ENCODE peak calls at places on chromosomes 7 and 10, in six cellular contexts. I is HepG2, H is GM12878, A is A549, X is upper lobe of left lung, K is K562. U is an unnamed sample.

GRCh38 chr7:91287685-91288084 is 23.5 kb downstream of the FZD1 start:
- ATAC-seq in K (peak; percentile 77), A (no peak), X (peak; percentile 51), I (no peak), H (no peak), U (no peak)

GRCh38 chr7:55365680-55366460 is 733 bp downstream of the LANCL2 start:
- ATAC-seq in X (peak; percentile 99), I (peak; percentile 94), A (peak; percentile 94), K (peak; percentile 94), H (peak; percentile 90), U (peak; percentile 97)

GRCh38 chr7:80517177-80517804 is 5.4 kb upstream of the GNAT3 start:
- ATAC-seq in A (no peak), K (no peak), H (no peak), I (no peak), X (peak; percentile 48), U (no peak)

GRCh38 chr10:49534670-49535381 is 4.1 kb downstream of the ERCC6 start:
- ATAC-seq in A (no peak), K (no peak), I (no peak), H (peak; percentile 74), X (no peak), U (no peak)

GRCh38 chr7:30463400-30464145 is 15.0 kb downstream of the NOD1 start:
- ATAC-seq in X (no peak), A (no peak), H (peak; percentile 86), I (no peak), K (no peak), U (no peak)

GRCh38 chr7:131238260-131238940 is 89.3 kb upstream of the MKLN1 start:
- ATAC-seq in I (peak; percentile 66), A (peak; percentile 45), X (peak; percentile 81), H (peak; percentile 19), K (no peak), U (no peak)

GRCh38 chr7:17134786-17135185 is 163.7 kb upstream of the AHR start:
- ATAC-seq in A (no peak), K (no peak), H (peak; percentile 93), X (no peak), I (no peak), U (no peak)

GRCh38 chr7:105198223-105198622 is 184.2 kb downstream of the KMT2E start:
- ATAC-seq in I (peak; percentile 82), X (peak; percentile 85), K (peak; percentile 77), A (peak; percentile 68), H (no peak), U (no peak)

GRCh38 chr7:84058311-84059076 is 136.1 kb downstream of the SEMA3A start:
- ATAC-seq in X (no peak), H (peak; percentile 84), K (no peak), A (peak; percentile 57), I (peak; percentile 80), U (no peak)

GRCh38 chr10:96565774-96566173 is 21.0 kb downstream of the TM9SF3 start:
- ATAC-seq in H (peak; percentile 55), A (no peak), I (no peak), K (no peak), X (peak; percentile 42), U (no peak)

GRCh38 chr10:21184216-21184615 is 287.1 kb upstream of the NEBL start:
- ATAC-seq in K (no peak), I (no peak), X (no peak), H (no peak), A (peak; percentile 49), U (no peak)

GRCh38 chr10:97328646-97329453 is 5.7 kb downstream of the FRAT2 start:
- ATAC-seq in I (peak; percentile 61), A (peak; percentile 18), X (no peak), H (peak; percentile 60), K (no peak), U (no peak)

GRCh38 chr10:80443531-80443974 is 10.6 kb upstream of the TSPAN14 start:
- ATAC-seq in H (peak; percentile 74), A (peak; percentile 91), X (peak; percentile 59), I (peak; percentile 87), K (peak; percentile 83), U (no peak)

GRCh38 chr10:12540341-12540781 is 191.0 kb downstream of the CAMK1D start:
- ATAC-seq in A (no peak), X (no peak), I (no peak), H (peak; percentile 31), K (no peak), U (no peak)

GRCh38 chr7:86657948-86658347 is 14.2 kb downstream of the GRM3 start:
- ATAC-seq in I (no peak), X (no peak), A (no peak), H (no peak), K (no peak), U (no peak)

GRCh38 chr10:13722747-13723657 is 136.2 kb downstream of the PRPF18 start:
- ATAC-seq in H (peak; percentile 35), K (no peak), A (no peak), X (no peak), I (no peak), U (no peak)

GRCh38 chr10:89522463-89522862 is 12.9 kb downstream of the SLC16A12 start:
- ATAC-seq in I (no peak), A (no peak), K (no peak), X (no peak), H (no peak), U (no peak)

GRCh38 chr10:89518876-89519842 is 16.2 kb downstream of the SLC16A12 start:
- ATAC-seq in H (no peak), I (no peak), X (peak; percentile 37), K (no peak), A (no peak), U (peak; percentile 66)

GRCh38 chr10:89523274-89523673 is 12.1 kb downstream of the SLC16A12 start:
- ATAC-seq in A (no peak), I (no peak), K (no peak), X (no peak), H (no peak), U (no peak)

GRCh38 chr10:89521368-89521767 is 14.0 kb downstream of the SLC16A12 start:
- ATAC-seq in H (no peak), X (no peak), A (no peak), I (no peak), K (no peak), U (no peak)

DNA sequence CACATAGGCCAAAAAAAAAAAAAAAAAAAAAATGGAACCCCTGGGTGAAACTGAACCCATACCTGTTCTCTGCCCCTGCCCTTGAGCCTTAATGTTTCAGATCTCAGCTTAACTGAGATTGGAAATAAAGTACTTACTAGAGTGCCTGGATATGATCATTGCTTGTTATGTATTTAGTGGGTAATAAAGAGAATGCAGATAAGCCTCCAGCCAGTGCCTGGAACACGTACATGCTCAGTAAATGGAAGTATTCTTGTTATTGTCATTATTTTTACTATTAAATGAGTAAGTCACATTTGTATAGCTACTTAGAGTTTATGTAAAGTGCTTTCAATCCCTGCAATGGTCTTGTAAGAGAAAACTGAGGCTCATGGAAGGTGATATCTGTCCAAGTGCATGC is 14.7 kb downstream of the SLC16A12 start:
- ATAC-seq in H (no peak), I (no peak), A (no peak), X (no peak), K (no peak), U (no peak)
- TF ChIP-seq CTCF in H (no peak), I (no peak), A (no peak), X (no peak), K (no peak), U (no peak)

GRCh38 chr10:30731963-30732362 is 102.4 kb upstream of the LYZL2 start:
- ATAC-seq in K (no peak), H (no peak), X (no peak), I (no peak), A (no peak), U (no peak)

GRCh38 chr10:30737931-30738391 is 108.4 kb upstream of the LYZL2 start:
- ATAC-seq in H (peak; percentile 71), I (no peak), A (no peak), X (no peak), K (no peak), U (no peak)

GRCh38 chr10:30732671-30733070 is 103.1 kb upstream of the LYZL2 start:
- ATAC-seq in I (no peak), H (no peak), X (no peak), A (no peak), K (no peak), U (no peak)

GRCh38 chr10:30738416-30738815 is 108.9 kb upstream of the LYZL2 start:
- ATAC-seq in I (no peak), A (no peak), X (no peak), K (no peak), H (no peak), U (no peak)

DNA sequence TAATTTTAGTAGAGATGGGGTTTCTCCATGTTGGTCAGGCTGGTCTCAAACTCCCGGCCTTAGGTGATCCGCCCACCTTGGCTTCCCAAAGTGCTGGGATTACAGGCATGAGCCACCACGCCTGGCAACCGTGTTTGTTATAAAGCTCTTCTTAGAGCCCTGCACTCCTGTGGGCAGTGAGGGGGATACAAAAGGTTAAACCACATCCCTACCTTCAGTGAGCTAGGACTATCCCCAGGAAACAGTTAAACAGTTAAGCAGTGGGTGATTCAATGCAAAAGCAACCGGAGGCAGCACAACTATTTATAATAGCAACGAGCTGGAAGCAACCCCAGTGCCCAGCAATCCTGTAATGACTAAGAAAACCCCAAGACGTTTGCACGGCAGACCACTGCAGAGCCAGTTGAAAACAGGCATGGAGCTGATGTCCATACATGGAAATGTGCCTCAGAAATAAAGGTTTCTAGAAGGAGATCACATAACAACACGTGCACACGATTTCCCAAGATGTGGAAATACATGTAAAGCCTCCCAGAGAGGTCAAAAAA is 107.2 kb upstream of the LYZL2 start:
- ATAC-seq in I (no peak), K (no peak), A (peak; percentile 95), X (peak; percentile 84), H (peak; percentile 85), U (peak; percentile 87)
- TF ChIP-seq EP300 in I (no peak), K (no peak), A (no peak), X (no peak), H (peak; percentile 88), U (no peak)

DNA sequence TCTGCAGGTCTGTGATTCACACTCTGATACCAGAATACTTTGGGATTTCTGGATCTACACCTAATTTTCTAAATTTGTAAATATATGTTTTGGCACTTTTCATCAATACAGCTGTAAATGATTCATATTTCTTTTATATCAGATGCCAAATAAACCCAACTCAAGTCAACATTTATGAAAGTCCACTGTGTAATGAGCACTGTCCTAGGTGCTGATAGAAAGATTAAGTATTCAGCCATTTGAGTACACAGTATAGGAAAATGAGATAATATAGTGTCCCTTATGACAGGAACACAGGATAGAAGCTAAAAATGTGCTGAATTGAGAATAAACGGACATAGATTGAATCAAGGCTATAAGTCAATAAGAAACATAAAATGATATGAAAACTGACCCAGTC is 6.4 kb downstream of the ANXA7 start:
- ATAC-seq in K (no peak), I (no peak), A (no peak), X (no peak), H (no peak), U (no peak)
- TF ChIP-seq CTCF in K (no peak), I (no peak), A (no peak), X (no peak), H (no peak), U (no peak)

GRCh38 chr7:21426286-21426957 is 1.5 kb upstream of the SP4 start:
- ATAC-seq in X (no peak), K (peak; percentile 2), I (no peak), H (no peak), A (no peak), U (no peak)

GRCh38 chr7:21429021-21429420 is 1.1 kb downstream of the SP4 start:
- ATAC-seq in K (no peak), X (no peak), A (no peak), H (no peak), I (no peak), U (no peak)

GRCh38 chr7:21428642-21428941 is 709 bp downstream of the SP4 start:
- ATAC-seq in H (no peak), I (no peak), X (no peak), K (no peak), A (no peak), U (no peak)

GRCh38 chr7:21427861-21428641 is at the start of gene SP4:
- ATAC-seq in I (peak; percentile 87), X (peak; percentile 95), A (peak; percentile 84), H (peak; percentile 83), K (peak; percentile 83), U (peak; percentile 89)

GRCh38 chr7:21426958-21427860 is 674 bp upstream of the SP4 start:
- ATAC-seq in A (peak; percentile 93), H (peak; percentile 87), X (peak; percentile 95), I (peak; percentile 93), K (peak; percentile 87), U (peak; percentile 92)
- TF ChIP-seq EP300 in A (no peak), H (peak; percentile 10), X (no peak), I (peak; percentile 26), K (peak; percentile 3), U (no peak)